ENCODE peak calls at places on chromosomes 12 and 14, in seven cellular contexts. I, G, Z, N, E, S and R are unnamed samples.

GRCh38 chr14:73633517-73634332 is 11.1 kb upstream of the DNAL1 start:
- DNase-seq in I (peak; percentile 80), G (peak; percentile 75), Z (peak; percentile 82), N (peak; percentile 54), E (peak; percentile 62), S (peak; percentile 71), R (peak; percentile 21)

GRCh38 chr12:54431911-54432814 is 13.1 kb upstream of the ITGA5 start:
- DNase-seq in I (no peak), G (peak; percentile 60), Z (peak; percentile 85), N (peak; percentile 90), E (peak; percentile 50), S (peak; percentile 59), R (peak; percentile 71)

GRCh38 chr12:124277394-124278222 is 17.3 kb upstream of the RFLNA start:
- DNase-seq in I (no peak), G (no peak), Z (no peak), N (no peak), E (no peak), S (no peak), R (peak; percentile 79)

GRCh38 chr14:68482772-68483395 is 310.0 kb downstream of the ZFP36L1 start:
- DNase-seq in I (no peak), G (no peak), Z (no peak), N (no peak), E (no peak), S (no peak), R (no peak)

GRCh38 chr12:103503546-103504480 is 8.0 kb upstream of the C12orf42 start:
- DNase-seq in I (peak; percentile 77), G (peak; percentile 57), Z (peak; percentile 22), N (no peak), E (no peak), S (peak; percentile 52), R (peak; percentile 22)

GRCh38 chr14:94689218-94689984 is 77.2 kb downstream of the SERPINA3 start:
- DNase-seq in I (peak; percentile 82), G (peak; percentile 86), Z (peak; percentile 77), N (peak; percentile 61), E (peak; percentile 41), S (peak; percentile 86), R (peak; percentile 49)

GRCh38 chr14:23058654-23059504 is 1.6 kb upstream of the CDH24 start:
- DNase-seq in I (no peak), G (no peak), Z (no peak), N (no peak), E (no peak), S (no peak), R (no peak)

GRCh38 chr14:85533821-85534271 is 3.9 kb downstream of the FLRT2 start:
- DNase-seq in I (peak; percentile 21), G (no peak), Z (peak; percentile 56), N (peak; percentile 28), E (no peak), S (peak; percentile 54), R (peak; percentile 73)

GRCh38 chr12:68959457-68960161 is 26.6 kb upstream of the CPM start:
- DNase-seq in I (no peak), G (no peak), Z (no peak), N (no peak), E (no peak), S (no peak), R (no peak)

GRCh38 chr14:64841121-64841611 is 38.5 kb downstream of the SPTB start:
- DNase-seq in I (no peak), G (peak; percentile 59), Z (peak; percentile 23), N (no peak), E (no peak), S (peak; percentile 45), R (peak; percentile 22)

GRCh38 chr14:81970307-81970706 is 436.7 kb upstream of the SEL1L start:
- DNase-seq in I (no peak), G (no peak), Z (no peak), N (no peak), E (no peak), S (no peak), R (no peak)
- H3K9me3 ChIP-seq in I (no peaks in the 10 kb centered on the region), G (peaks cover 14% of the 10 kb centered on the region), Z (peaks cover 24% of the 10 kb centered on the region), N (no peaks in the 10 kb centered on the region), E (no peaks in the 10 kb centered on the region), S (no peaks in the 10 kb centered on the region), R (peaks cover 7% of the 10 kb centered on the region)

DNA sequence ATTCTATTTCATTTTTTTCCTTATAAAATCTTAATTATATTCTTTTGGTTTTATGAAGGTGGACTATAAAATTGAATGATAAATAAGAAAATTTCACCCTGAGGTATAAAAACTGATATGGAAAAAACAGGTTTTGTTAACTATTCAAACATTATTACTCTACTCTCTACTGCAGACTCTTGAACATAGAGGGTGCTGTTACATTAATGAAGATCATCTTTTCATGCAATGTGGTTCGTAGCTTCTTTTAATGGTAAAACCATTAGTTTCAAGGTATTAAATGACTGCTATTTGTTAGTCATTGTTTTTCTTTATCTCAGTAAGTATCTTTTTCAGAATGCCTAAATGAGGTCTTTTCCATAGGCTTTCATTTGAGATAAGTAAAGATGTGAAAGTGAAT is 510.4 kb downstream of the SLC16A7 start:
- DNase-seq in I (no peak), G (no peak), Z (no peak), N (no peak), E (no peak), S (no peak), R (no peak)
- H3K4me1 ChIP-seq in I (no peaks in the 10 kb centered on the region), G (no peaks in the 10 kb centered on the region), Z (no peaks in the 10 kb centered on the region), N (no peaks in the 10 kb centered on the region), E (no peaks in the 10 kb centered on the region), S (no peaks in the 10 kb centered on the region), R (no peaks in the 10 kb centered on the region)

GRCh38 chr12:106783515-106783914 is 9.0 kb downstream of the RIC8B start:
- DNase-seq in I (no peak), G (no peak), Z (no peak), N (no peak), E (no peak), S (no peak), R (no peak)
- H3K4me3 ChIP-seq in I (no peak overlapping the region), G (no peak overlapping the region), Z (no peak overlapping the region), N (no peak overlapping the region), E (no peak overlapping the region), S (no peak overlapping the region), R (no peak overlapping the region)

DNA sequence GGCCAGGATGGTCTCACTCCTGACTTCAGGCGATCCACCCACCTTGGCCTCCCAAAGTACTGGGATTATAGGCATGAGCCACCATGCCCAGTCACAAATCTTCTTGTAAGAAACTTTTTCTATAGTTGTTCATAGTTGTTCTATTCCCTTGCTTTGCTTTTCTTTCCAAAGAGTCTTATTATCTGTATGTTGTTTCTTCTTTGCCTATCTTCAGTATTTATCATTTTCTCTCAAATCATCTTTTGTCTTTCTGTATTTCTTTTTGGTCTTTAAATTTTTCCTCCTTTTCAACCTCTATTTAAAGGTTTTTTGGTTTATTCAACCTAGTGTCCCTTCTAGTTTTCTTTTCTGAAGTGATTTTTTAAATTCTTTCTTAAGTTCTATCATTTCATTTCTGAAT is 68.7 kb downstream of the LRP6 start:
- DNase-seq in I (no peak), G (no peak), Z (no peak), N (no peak), E (no peak), S (no peak), R (no peak)
- H3K9me3 ChIP-seq in I (no peaks in the 10 kb centered on the region), G (no peaks in the 10 kb centered on the region), Z (peaks cover 25% of the 10 kb centered on the region), N (no peaks in the 10 kb centered on the region), E (peaks cover 8% of the 10 kb centered on the region), S (no peaks in the 10 kb centered on the region), R (no peaks in the 10 kb centered on the region)

DNA sequence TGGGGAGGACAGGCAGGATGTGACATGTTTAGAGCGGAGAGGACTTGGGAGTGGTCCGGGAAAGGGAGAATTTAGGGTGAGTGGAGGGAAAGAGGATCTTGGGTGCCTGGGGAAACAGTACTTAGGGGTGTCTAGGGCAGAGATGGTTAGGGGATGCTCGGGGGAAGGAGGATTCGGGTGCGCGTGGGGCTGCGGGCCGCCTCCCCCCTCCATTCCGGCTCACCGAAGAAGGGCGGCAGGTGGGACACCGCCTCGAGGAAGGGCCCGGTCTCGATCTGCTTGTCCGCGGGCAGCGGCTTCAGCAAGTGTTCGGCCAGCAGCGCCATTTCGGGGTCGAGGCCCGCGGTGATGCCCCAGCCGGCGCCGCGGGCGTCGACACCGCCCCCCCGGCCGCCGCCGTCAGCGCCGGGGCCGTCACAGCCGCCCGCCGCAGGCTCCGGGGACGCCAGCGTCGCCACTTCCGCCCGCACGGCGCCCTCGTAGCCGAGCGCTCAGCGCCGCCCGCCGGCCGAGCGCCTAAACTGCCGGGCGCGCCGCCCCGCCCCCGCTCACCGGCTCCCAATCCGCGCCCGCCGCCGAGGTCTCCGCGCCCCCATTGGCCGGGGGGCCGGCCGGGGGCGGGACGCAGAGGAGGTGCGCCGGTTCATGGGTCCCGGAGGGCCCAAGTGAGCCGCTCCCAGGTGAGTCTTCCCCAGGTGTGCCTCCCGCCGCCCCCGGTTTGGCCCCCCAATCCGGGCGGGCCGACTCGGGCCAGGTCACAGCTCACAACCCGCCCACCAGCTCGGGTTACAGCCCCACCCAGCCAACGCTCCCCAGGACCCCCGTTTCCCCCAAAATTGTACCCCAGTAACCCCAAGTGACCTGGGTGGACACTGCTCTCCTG is at the start of gene GLTP:
- DNase-seq in I (peak; percentile 82), G (peak; percentile 97), Z (peak; percentile 91), N (peak; percentile 86), E (peak; percentile 84), S (peak; percentile 95), R (peak; percentile 67)
- H3K4me1 ChIP-seq in I (peaks cover 4% of the 10 kb centered on the region), G (peaks cover 14% of the 10 kb centered on the region), Z (peaks cover 5% of the 10 kb centered on the region), N (peaks cover 10% of the 10 kb centered on the region), E (peaks cover 48% of the 10 kb centered on the region), S (peaks cover 18% of the 10 kb centered on the region), R (peaks cover 6% of the 10 kb centered on the region)

DNA sequence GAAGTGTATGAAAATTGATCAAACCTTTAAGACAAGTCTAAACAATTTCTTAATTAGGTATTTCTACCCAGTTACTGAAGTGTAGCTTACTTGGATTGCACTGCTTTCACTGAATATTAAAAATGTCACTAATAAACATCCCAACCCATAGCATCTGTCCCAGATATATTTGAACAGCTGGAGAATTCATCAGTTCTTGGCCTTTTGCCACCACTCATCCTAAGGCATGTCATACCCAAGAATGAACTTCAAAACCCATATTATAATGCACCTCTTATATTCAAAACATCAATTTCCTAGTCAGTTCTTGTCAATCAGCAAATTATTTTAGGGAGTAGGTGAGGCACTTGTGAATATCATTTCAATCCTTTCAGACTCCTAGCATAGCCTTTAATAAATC is 392.3 kb downstream of the PAWR start:
- DNase-seq in I (no peak), G (no peak), Z (no peak), N (no peak), E (no peak), S (no peak), R (peak; percentile 72)
- H3K4me3 ChIP-seq in I (no peak overlapping the region), G (no peak overlapping the region), Z (no peak overlapping the region), N (no peak overlapping the region), E (no peak overlapping the region), S (no peak overlapping the region), R (no peak overlapping the region)

GRCh38 chr12:34393086-34393820 is 371.0 kb downstream of the ALG10 start:
- DNase-seq in I (no peak), G (no peak), Z (no peak), N (peak; percentile 2), E (peak; percentile 15), S (no peak), R (no peak)
- H3K9me3 ChIP-seq in I (no peaks in the 10 kb centered on the region), G (peaks cover 3% of the 10 kb centered on the region), Z (peaks cover 25% of the 10 kb centered on the region), N (no peaks in the 10 kb centered on the region), E (peaks cover 100% of the 10 kb centered on the region), S (no peaks in the 10 kb centered on the region), R (no peaks in the 10 kb centered on the region)

DNA sequence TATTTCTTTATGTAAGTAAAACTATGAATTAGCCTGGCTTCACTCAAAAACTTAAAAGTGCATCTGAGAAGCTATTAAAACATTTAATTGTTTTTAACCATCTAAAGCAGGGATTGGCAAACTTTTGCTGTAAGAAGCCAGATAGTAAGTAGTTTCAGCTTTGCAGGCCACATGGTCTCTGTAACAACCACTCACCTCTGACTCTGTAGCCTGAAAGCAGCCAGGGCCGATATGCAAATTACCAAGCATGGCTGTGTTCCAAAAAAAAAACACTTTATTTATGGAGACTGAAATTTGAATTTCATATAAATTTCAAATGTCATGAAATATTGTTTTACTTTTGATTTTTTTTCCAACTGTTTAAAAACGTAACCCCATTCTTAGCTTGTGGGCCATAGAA is 95.3 kb downstream of the CIT start:
- DNase-seq in I (no peak), G (no peak), Z (no peak), N (no peak), E (no peak), S (no peak), R (no peak)
- H3K4me1 ChIP-seq in I (no peaks in the 10 kb centered on the region), G (no peaks in the 10 kb centered on the region), Z (no peaks in the 10 kb centered on the region), N (no peaks in the 10 kb centered on the region), E (no peaks in the 10 kb centered on the region), S (no peaks in the 10 kb centered on the region), R (no peaks in the 10 kb centered on the region)